ENCODE peak calls at places on chromosomes 16 and 17, in six cellular contexts. One of them, this sample, is unnamed.

GRCh38 chr17:82253179-82253544 is 20.3 kb downstream of the CSNK1D start:
- DNase-seq in ascending aorta: no peak
- DNase-seq in CD8-positive, alpha-beta memory T cell: no peak
- DNase-seq in Caco-2: no peak
- DNase-seq in iPS DF 6.9: no peak
- DNase-seq in right lobe of liver: no peak
- DNase-seq in this sample: no peak

GRCh38 chr16:72203401-72203800 is 31.4 kb upstream of the PMFBP1 start:
- DNase-seq in ascending aorta: peak; percentile 16
- DNase-seq in CD8-positive, alpha-beta memory T cell: no peak
- DNase-seq in Caco-2: no peak
- DNase-seq in iPS DF 6.9: no peak
- DNase-seq in right lobe of liver: no peak
- DNase-seq in this sample: no peak

GRCh38 chr17:21302711-21303425 is 18.4 kb downstream of the MAP2K3 start:
- DNase-seq in ascending aorta: no peak
- DNase-seq in CD8-positive, alpha-beta memory T cell: no peak
- DNase-seq in Caco-2: no peak
- DNase-seq in iPS DF 6.9: no peak
- DNase-seq in right lobe of liver: peak; percentile 35
- DNase-seq in this sample: no peak

GRCh38 chr16:75073551-75074414 is 42.8 kb downstream of the LDHD start:
- DNase-seq in ascending aorta: no peak
- DNase-seq in CD8-positive, alpha-beta memory T cell: no peak
- DNase-seq in Caco-2: no peak
- DNase-seq in iPS DF 6.9: no peak
- DNase-seq in right lobe of liver: no peak
- DNase-seq in this sample: no peak

GRCh38 chr17:31494259-31495048 is 103.0 kb downstream of the RAB11FIP4 start:
- DNase-seq in ascending aorta: no peak
- DNase-seq in CD8-positive, alpha-beta memory T cell: peak; percentile 46
- DNase-seq in Caco-2: no peak
- DNase-seq in iPS DF 6.9: no peak
- DNase-seq in right lobe of liver: no peak
- DNase-seq in this sample: no peak

GRCh38 chr16:48003226-48003907 is 152.4 kb downstream of the ABCC12 start:
- DNase-seq in ascending aorta: no peak
- DNase-seq in CD8-positive, alpha-beta memory T cell: no peak
- DNase-seq in Caco-2: peak; percentile 36
- DNase-seq in iPS DF 6.9: no peak
- DNase-seq in right lobe of liver: no peak
- DNase-seq in this sample: no peak

GRCh38 chr16:23072084-23072599 is 77.1 kb downstream of the USP31 start:
- DNase-seq in ascending aorta: peak; percentile 34
- DNase-seq in CD8-positive, alpha-beta memory T cell: no peak
- DNase-seq in Caco-2: no peak
- DNase-seq in iPS DF 6.9: no peak
- DNase-seq in right lobe of liver: peak; percentile 69
- DNase-seq in this sample: no peak

GRCh38 chr16:2799852-2800226 is 1.6 kb downstream of the PRSS41 start:
- DNase-seq in ascending aorta: no peak
- DNase-seq in CD8-positive, alpha-beta memory T cell: no peak
- DNase-seq in Caco-2: peak; percentile 91
- DNase-seq in iPS DF 6.9: no peak
- DNase-seq in right lobe of liver: no peak
- DNase-seq in this sample: no peak

GRCh38 chr16:30417447-30418349 is 10.3 kb downstream of the ZNF771 start:
- DNase-seq in ascending aorta: no peak
- DNase-seq in CD8-positive, alpha-beta memory T cell: peak; percentile 82
- DNase-seq in Caco-2: peak; percentile 89
- DNase-seq in iPS DF 6.9: peak; percentile 87
- DNase-seq in right lobe of liver: peak; percentile 90
- DNase-seq in this sample: no peak

GRCh38 chr17:7844292-7845154 is 10.3 kb upstream of the TMEM88 start:
- DNase-seq in ascending aorta: peak; percentile 81
- DNase-seq in CD8-positive, alpha-beta memory T cell: peak; percentile 80
- DNase-seq in Caco-2: peak; percentile 88
- DNase-seq in iPS DF 6.9: no peak
- DNase-seq in right lobe of liver: peak; percentile 93
- DNase-seq in this sample: no peak

GRCh38 chr17:81267390-81268067 is 27.6 kb downstream of the SLC38A10 start:
- DNase-seq in ascending aorta: no peak
- DNase-seq in CD8-positive, alpha-beta memory T cell: no peak
- DNase-seq in Caco-2: no peak
- DNase-seq in iPS DF 6.9: no peak
- DNase-seq in right lobe of liver: no peak
- DNase-seq in this sample: no peak

GRCh38 chr16:84808812-84809211 is 11.0 kb upstream of the CRISPLD2 start:
- DNase-seq in ascending aorta: no peak
- DNase-seq in CD8-positive, alpha-beta memory T cell: no peak
- DNase-seq in Caco-2: no peak
- DNase-seq in iPS DF 6.9: no peak
- DNase-seq in right lobe of liver: no peak
- DNase-seq in this sample: no peak

GRCh38 chr16:1142911-1143310 is 10.0 kb upstream of the CACNA1H start:
- DNase-seq in ascending aorta: no peak
- DNase-seq in CD8-positive, alpha-beta memory T cell: no peak
- DNase-seq in Caco-2: no peak
- DNase-seq in iPS DF 6.9: no peak
- DNase-seq in right lobe of liver: no peak
- DNase-seq in this sample: no peak
- H3K27me3 ChIP-seq in ascending aorta: no peaks in the 10 kb centered on the region
- H3K27me3 ChIP-seq in CD8-positive, alpha-beta memory T cell: no peaks in the 10 kb centered on the region
- H3K27me3 ChIP-seq in Caco-2: no peaks in the 10 kb centered on the region
- H3K27me3 ChIP-seq in iPS DF 6.9: no peaks in the 10 kb centered on the region
- H3K27me3 ChIP-seq in right lobe of liver: no peaks in the 10 kb centered on the region
- H3K27me3 ChIP-seq in this sample: no peaks in the 10 kb centered on the region

GRCh38 chr17:45225964-45226530 is 4.4 kb downstream of the FMNL1 start:
- DNase-seq in ascending aorta: peak; percentile 78
- DNase-seq in CD8-positive, alpha-beta memory T cell: peak; percentile 93
- DNase-seq in Caco-2: no peak
- DNase-seq in iPS DF 6.9: no peak
- DNase-seq in right lobe of liver: peak; percentile 81
- DNase-seq in this sample: no peak
- H3K27me3 ChIP-seq in ascending aorta: peaks cover 5% of the 10 kb centered on the region
- H3K27me3 ChIP-seq in CD8-positive, alpha-beta memory T cell: no peaks in the 10 kb centered on the region
- H3K27me3 ChIP-seq in Caco-2: peaks cover 1% of the 10 kb centered on the region
- H3K27me3 ChIP-seq in iPS DF 6.9: peaks cover 3% of the 10 kb centered on the region
- H3K27me3 ChIP-seq in right lobe of liver: no peaks in the 10 kb centered on the region
- H3K27me3 ChIP-seq in this sample: no peaks in the 10 kb centered on the region

DNA sequence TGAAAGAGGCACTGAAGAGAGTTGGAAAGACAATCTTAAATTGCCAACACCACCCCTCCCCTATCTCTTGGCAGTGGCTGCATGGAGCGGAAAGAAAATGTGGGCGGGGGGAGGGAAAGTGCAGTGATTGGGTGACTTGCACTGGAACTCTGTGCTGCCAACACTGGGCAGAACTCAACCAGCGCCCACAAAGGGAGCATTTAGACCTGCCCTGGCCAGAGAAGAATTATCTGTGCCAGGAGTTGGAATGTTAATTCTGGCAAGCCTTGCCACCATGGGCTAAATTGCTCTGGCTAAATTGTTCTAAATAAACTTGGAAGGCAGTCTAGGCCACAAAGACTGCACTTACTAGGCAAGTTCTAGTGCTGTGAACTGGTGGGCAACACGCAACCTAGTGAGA is 6.5 kb upstream of the CCL13 start:
- DNase-seq in ascending aorta: no peak
- DNase-seq in CD8-positive, alpha-beta memory T cell: no peak
- DNase-seq in Caco-2: no peak
- DNase-seq in iPS DF 6.9: no peak
- DNase-seq in right lobe of liver: no peak
- DNase-seq in this sample: no peak
- H3K27me3 ChIP-seq in ascending aorta: no peaks in the 10 kb centered on the region
- H3K27me3 ChIP-seq in CD8-positive, alpha-beta memory T cell: no peaks in the 10 kb centered on the region
- H3K27me3 ChIP-seq in Caco-2: no peaks in the 10 kb centered on the region
- H3K27me3 ChIP-seq in iPS DF 6.9: no peaks in the 10 kb centered on the region
- H3K27me3 ChIP-seq in right lobe of liver: no peaks in the 10 kb centered on the region
- H3K27me3 ChIP-seq in this sample: no peaks in the 10 kb centered on the region

GRCh38 chr17:76659928-76660614 is 16.5 kb upstream of the ST6GALNAC1 start:
- DNase-seq in ascending aorta: no peak
- DNase-seq in CD8-positive, alpha-beta memory T cell: no peak
- DNase-seq in Caco-2: peak; percentile 51
- DNase-seq in iPS DF 6.9: no peak
- DNase-seq in right lobe of liver: peak; percentile 52
- DNase-seq in this sample: no peak
- H3K27me3 ChIP-seq in ascending aorta: no peaks in the 10 kb centered on the region
- H3K27me3 ChIP-seq in CD8-positive, alpha-beta memory T cell: no peaks in the 10 kb centered on the region
- H3K27me3 ChIP-seq in Caco-2: no peaks in the 10 kb centered on the region
- H3K27me3 ChIP-seq in iPS DF 6.9: no peaks in the 10 kb centered on the region
- H3K27me3 ChIP-seq in right lobe of liver: no peaks in the 10 kb centered on the region
- H3K27me3 ChIP-seq in this sample: no peaks in the 10 kb centered on the region